ENCODE peak calls at places on chromosome 17, in seven cellular contexts. Y, S, A, L, K, J and D are unnamed samples.

GRCh38 chr17:65564793-65565192 is 3.3 kb upstream of the AXIN2 start:
- DNase-seq in J (no peak), A (no peak), K (peak; percentile 72), S (no peak), Y (no peak), L (no peak), D (no peak)

GRCh38 chr17:61459968-61460718 is 7.9 kb downstream of the TBX4 start:
- DNase-seq in J (no peak), K (no peak), A (no peak), Y (no peak), S (no peak), L (no peak), D (peak; percentile 65)

GRCh38 chr17:151886-152859 is 14.8 kb downstream of the SCGB1C2 start:
- DNase-seq in J (no peak), K (no peak), A (peak; percentile 21), Y (no peak), L (peak; percentile 35), S (peak; percentile 22), D (no peak)

GRCh38 chr17:77441130-77441920 is 300.6 kb downstream of the SEC14L1 start:
- DNase-seq in L (peak; percentile 90), S (no peak), J (no peak), A (no peak), Y (no peak), K (peak; percentile 40), D (no peak)

GRCh38 chr17:50292465-50292864 is 18.2 kb downstream of the TMEM92 start:
- DNase-seq in J (no peak), S (no peak), K (no peak), A (no peak), Y (no peak), L (no peak), D (no peak)

GRCh38 chr17:57577751-57578607 is 167.1 kb downstream of the CCDC182 start:
- DNase-seq in A (no peak), K (peak; percentile 93), Y (peak; percentile 92), J (peak; percentile 62), S (peak; percentile 22), L (no peak), D (no peak)

GRCh38 chr17:19302791-19303233 is 59.7 kb downstream of the B9D1 start:
- DNase-seq in A (peak; percentile 46), L (peak; percentile 77), S (no peak), K (no peak), J (no peak), Y (no peak), D (no peak)

GRCh38 chr17:63529711-63530556 is 6.8 kb downstream of the KCNH6 start:
- DNase-seq in K (no peak), Y (no peak), S (no peak), J (no peak), A (no peak), L (no peak), D (no peak)

GRCh38 chr17:76872221-76872873 is 4.1 kb downstream of the MGAT5B start:
- DNase-seq in Y (no peak), J (peak; percentile 96), A (peak; percentile 65), S (peak; percentile 93), K (peak; percentile 93), L (peak; percentile 51), D (no peak)

GRCh38 chr17:35256629-35257028 is 13.8 kb downstream of the SLFN5 start:
- DNase-seq in L (no peak), K (no peak), J (no peak), Y (no peak), S (no peak), A (no peak), D (no peak)

GRCh38 chr17:14781123-14781522 is 480.2 kb downstream of the HS3ST3B1 start:
- DNase-seq in A (no peak), Y (no peak), S (no peak), K (no peak), J (no peak), L (no peak), D (no peak)

GRCh38 chr17:50660042-50660886 is 25.6 kb downstream of the ABCC3 start:
- DNase-seq in J (no peak), S (no peak), K (peak; percentile 58), A (no peak), Y (no peak), L (no peak), D (no peak)

GRCh38 chr17:28008526-28008925 is 34.0 kb upstream of the NLK start:
- DNase-seq in Y (no peak), S (peak; percentile 48), K (peak; percentile 80), A (no peak), L (no peak), J (peak; percentile 82), D (no peak)

GRCh38 chr17:79028496-79029326 is 4.7 kb downstream of the C1QTNF1 start:
- DNase-seq in Y (no peak), A (no peak), L (peak; percentile 46), S (no peak), J (no peak), K (no peak), D (no peak)

GRCh38 chr17:48162305-48162934 is 54.9 kb downstream of the SNX11 start:
- DNase-seq in S (no peak), L (no peak), A (no peak), J (no peak), Y (no peak), K (no peak), D (no peak)

GRCh38 chr17:1413281-1413791 is 13.3 kb upstream of the YWHAE start:
- DNase-seq in J (peak; percentile 55), S (peak; percentile 84), Y (no peak), K (peak; percentile 86), A (no peak), L (peak; percentile 60), D (no peak)

GRCh38 chr17:8345052-8345690 is 5.5 kb downstream of the ODF4 start:
- DNase-seq in J (no peak), K (no peak), S (no peak), A (no peak), Y (no peak), L (no peak), D (no peak)

GRCh38 chr17:13273744-13274295 is 256.0 kb upstream of the ELAC2 start:
- DNase-seq in A (no peak), S (peak; percentile 55), L (no peak), K (no peak), Y (no peak), J (peak; percentile 1), D (no peak)

GRCh38 chr17:1860978-1861377 is 31.2 kb downstream of the RPA1 start:
- DNase-seq in A (no peak), L (no peak), Y (no peak), J (no peak), K (no peak), S (no peak), D (no peak)

GRCh38 chr17:42056634-42057033 is 6.2 kb upstream of the C17orf113 start:
- DNase-seq in A (no peak), Y (no peak), K (no peak), J (no peak), S (no peak), L (no peak), D (no peak)

GRCh38 chr17:17060001-17060929 is 18.0 kb downstream of the MPRIP start:
- DNase-seq in A (no peak), Y (no peak), K (no peak), S (no peak), L (peak; percentile 62), J (no peak), D (no peak)

GRCh38 chr17:17350491-17351355 is 47.5 kb downstream of the NT5M start:
- DNase-seq in Y (no peak), K (no peak), L (peak; percentile 58), J (peak; percentile 52), A (no peak), S (peak; percentile 43), D (no peak)

GRCh38 chr17:78967782-78968362 is 11.9 kb downstream of the LGALS3BP start:
- DNase-seq in Y (no peak), S (no peak), J (no peak), A (no peak), K (no peak), L (no peak), D (no peak)

GRCh38 chr17:59607817-59608403 is 11.8 kb upstream of the CLTC start:
- DNase-seq in Y (no peak), A (no peak), S (no peak), K (no peak), J (peak; percentile 21), L (no peak), D (no peak)
- TF ChIP-seq CTCF in Y (peak; percentile 27), A (no peak), S (peak; percentile 72), K (peak; percentile 30), J (peak; percentile 21), L (no peak), D (peak; percentile 28)

GRCh38 chr17:74354123-74354522 is 7.5 kb downstream of the BTBD17 start:
- DNase-seq in S (no peak), J (peak; percentile 9), L (peak; percentile 88), Y (no peak), A (no peak), K (no peak), D (no peak)
- TF ChIP-seq CTCF in S (peak; percentile 16), J (peak; percentile 31), L (peak; percentile 49), Y (peak; percentile 33), A (peak; percentile 26), K (peak; percentile 39), D (peak; percentile 49)

GRCh38 chr17:40062347-40063033 is at the start of gene THRA:
- DNase-seq in J (peak; percentile 54), K (peak; percentile 66), Y (peak; percentile 94), L (peak; percentile 95), A (peak; percentile 66), S (no peak), D (no peak)
- TF ChIP-seq CTCF in J (no peak), K (no peak), Y (peak; percentile 29), L (no peak), A (peak; percentile 10), S (no peak), D (peak; percentile 28)

GRCh38 chr17:66943484-66943883 is 21.0 kb upstream of the CACNG4 start:
- DNase-seq in J (no peak), K (no peak), A (no peak), L (no peak), Y (no peak), S (no peak), D (no peak)

GRCh38 chr17:66946251-66946650 is 18.3 kb upstream of the CACNG4 start:
- DNase-seq in L (peak; percentile 24), S (no peak), A (no peak), K (no peak), Y (no peak), J (no peak), D (no peak)

GRCh38 chr17:66944365-66945203 is 19.9 kb upstream of the CACNG4 start:
- DNase-seq in A (no peak), K (peak; percentile 48), Y (no peak), L (peak; percentile 57), J (peak; percentile 37), S (no peak), D (no peak)

GRCh38 chr17:66947311-66947710 is 17.2 kb upstream of the CACNG4 start:
- DNase-seq in S (no peak), K (no peak), J (peak; percentile 57), Y (no peak), A (no peak), L (peak; percentile 68), D (no peak)

DNA sequence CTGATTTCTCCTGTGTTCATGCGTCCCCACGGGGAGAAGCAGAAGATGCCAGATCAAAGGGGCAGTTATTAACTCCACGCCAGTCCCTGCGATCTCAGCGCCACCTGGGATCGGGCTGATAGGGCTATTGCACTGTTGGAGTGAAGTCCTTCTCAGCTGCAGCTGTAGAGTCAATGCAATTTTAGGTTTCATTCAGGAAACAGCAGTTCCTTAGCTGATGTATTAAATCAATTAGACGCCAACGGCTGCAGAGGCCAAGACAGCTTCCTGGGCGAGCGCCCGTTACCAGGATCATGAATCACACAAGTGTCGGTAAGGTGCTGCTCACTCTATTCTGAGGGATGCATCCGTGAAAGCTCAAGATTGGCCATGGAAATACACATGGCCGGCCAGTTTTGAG is 19.1 kb upstream of the CACNG4 start:
- DNase-seq in S (no peak), J (no peak), K (no peak), Y (no peak), A (no peak), L (peak; percentile 40), D (no peak)
- TF ChIP-seq CTCF in S (no peak), J (no peak), K (no peak), Y (no peak), A (no peak), L (no peak), D (no peak)